ENCODE peak calls at places on chromosomes 13 and 19, in four cellular contexts. Z, I, C and H are unnamed samples.

GRCh38 chr19:14505488-14506239 is 9.7 kb upstream of the GIPC1 start:
- DNase-seq in Z (peak; percentile 13), I (no peak), C (peak; percentile 67), H (peak; percentile 50)

GRCh38 chr13:83378901-83379300 is 503.4 kb downstream of the SLITRK1 start:
- DNase-seq in Z (no peak), I (no peak), C (no peak), H (no peak)

GRCh38 chr13:95714142-95714832 is 37.3 kb downstream of the DNAJC3 start:
- DNase-seq in Z (no peak), I (no peak), C (no peak), H (no peak)

GRCh38 chr19:5403968-5404640 is 51.1 kb upstream of the ZNRF4 start:
- DNase-seq in Z (no peak), I (peak; percentile 45), C (peak; percentile 64), H (peak; percentile 88)

GRCh38 chr13:22061371-22061805 is 390.5 kb downstream of the FGF9 start:
- DNase-seq in Z (peak; percentile 77), I (no peak), C (peak; percentile 35), H (no peak)

GRCh38 chr13:76014618-76015315 is 378.6 kb downstream of the LMO7 start:
- DNase-seq in Z (no peak), I (no peak), C (no peak), H (no peak)

GRCh38 chr13:23979361-23980159 is 82.3 kb upstream of the C1QTNF9B start:
- DNase-seq in Z (peak; percentile 28), I (peak; percentile 80), C (peak; percentile 10), H (peak; percentile 92)

GRCh38 chr19:45468159-45468651 is 409 bp downstream of the FOSB start:
- DNase-seq in Z (no peak), I (peak; percentile 47), C (no peak), H (no peak)

GRCh38 chr19:1058112-1058511 is 8.9 kb upstream of the ARHGAP45 start:
- DNase-seq in Z (no peak), I (no peak), C (no peak), H (peak; percentile 10)

GRCh38 chr13:34246511-34246910 is 428.6 kb downstream of the RFC3 start:
- DNase-seq in Z (no peak), I (no peak), C (no peak), H (no peak)

GRCh38 chr19:39497850-39498261 is 891 bp upstream of the DLL3 start:
- DNase-seq in Z (peak; percentile 88), I (no peak), C (no peak), H (no peak)

GRCh38 chr13:48816696-48817095 is 159.0 kb upstream of the FNDC3A start:
- DNase-seq in Z (no peak), I (no peak), C (no peak), H (no peak)

GRCh38 chr19:14141041-14141440 is 4.7 kb upstream of the ASF1B start:
- DNase-seq in Z (no peak), I (no peak), C (no peak), H (no peak)